ENCODE peak calls at places on chromosomes 6 and 20, in four cellular contexts. Z is HepG2, T is H1, B is K562. H is an unnamed sample.

GRCh38 chr6:129748212-129748900 is 38.4 kb upstream of the ARHGAP18 start:
- DNase-seq in Z (peak), T (no peak), B (peak), H (no peak)

GRCh38 chr6:66896415-66896814 is 1189.4 kb upstream of the EYS start:
- DNase-seq in Z (peak), T (no peak), B (no peak), H (no peak)

GRCh38 chr6:129901910-129902309 is 40.8 kb upstream of the TMEM244 start:
- DNase-seq in Z (no peak), T (no peak), B (peak), H (no peak)

GRCh38 chr20:57283867-57284266 is 17.4 kb upstream of the BMP7 start:
- DNase-seq in Z (no peak), T (no peak), B (no peak), H (no peak)

GRCh38 chr6:111478749-111479148 is 4.3 kb downstream of the REV3L start:
- DNase-seq in Z (peak), T (no peak), B (peak), H (peak)

GRCh38 chr6:17932362-17932852 is 55.0 kb downstream of the KIF13A start:
- DNase-seq in Z (peak), T (no peak), B (peak), H (no peak)

GRCh38 chr6:56767892-56768531 is 125.3 kb upstream of the DST start:
- DNase-seq in Z (no peak), T (no peak), B (no peak), H (peak)

GRCh38 chr6:60643870-60644269 is 1642.2 kb downstream of the KHDRBS2 start:
- DNase-seq in Z (no peak), T (no peak), B (no peak), H (no peak)

GRCh38 chr6:31970604-31971271 is 1.2 kb downstream of the DXO start:
- DNase-seq in Z (no peak), T (no peak), B (no peak), H (no peak)

GRCh38 chr20:32970973-32971300 is 33.3 kb downstream of the SUN5 start:
- DNase-seq in Z (no peak), T (no peak), B (no peak), H (no peak)

GRCh38 chr6:138987643-138988468 is at the start of gene REPS1:
- DNase-seq in Z (peak), T (peak), B (peak), H (peak)

GRCh38 chr20:64106981-64107735 is at the start of gene NPBWR2:
- DNase-seq in Z (no peak), T (no peak), B (peak), H (no peak)

GRCh38 chr6:111676383-111676782 is 70.7 kb upstream of the TRAF3IP2 start:
- DNase-seq in Z (peak), T (no peak), B (no peak), H (no peak)

GRCh38 chr6:107491059-107491609 is 1.2 kb downstream of the SOBP start:
- DNase-seq in Z (peak), T (no peak), B (no peak), H (peak)

GRCh38 chr20:33667245-33668086 is 723 bp downstream of the ACTL10 start:
- DNase-seq in Z (no peak), T (no peak), B (no peak), H (no peak)

GRCh38 chr20:588932-589672 is 21.0 kb downstream of the TCF15 start:
- DNase-seq in Z (no peak), T (no peak), B (no peak), H (no peak)

GRCh38 chr20:51172558-51173428 is 149.9 kb upstream of the KCNG1 start:
- DNase-seq in Z (no peak), T (no peak), B (peak), H (no peak)

GRCh38 chr6:43570876-43571441 is 4.9 kb downstream of the XPO5 start:
- DNase-seq in Z (no peak), T (no peak), B (no peak), H (no peak)
- TF ChIP-seq PHF8 in Z (no peak), T (no peak), B (no peak), H (no peak)

GRCh38 chr20:7967199-7967844 is 27.1 kb upstream of the HAO1 start:
- DNase-seq in Z (no peak), T (no peak), B (no peak), H (no peak)

GRCh38 chr20:7966176-7966575 is 25.9 kb upstream of the HAO1 start:
- DNase-seq in Z (no peak), T (no peak), B (no peak), H (no peak)

GRCh38 chr20:7974785-7975435 is 34.7 kb upstream of the HAO1 start:
- DNase-seq in Z (no peak), T (no peak), B (no peak), H (no peak)

GRCh38 chr20:7976015-7976414 is 35.8 kb upstream of the HAO1 start:
- DNase-seq in Z (no peak), T (no peak), B (no peak), H (no peak)

GRCh38 chr20:7971536-7972285 is 31.5 kb upstream of the HAO1 start:
- DNase-seq in Z (no peak), T (no peak), B (no peak), H (no peak)
- H3K4me3 ChIP-seq in Z (no peak), T (no peak), B (no peak), H (no peak)

DNA sequence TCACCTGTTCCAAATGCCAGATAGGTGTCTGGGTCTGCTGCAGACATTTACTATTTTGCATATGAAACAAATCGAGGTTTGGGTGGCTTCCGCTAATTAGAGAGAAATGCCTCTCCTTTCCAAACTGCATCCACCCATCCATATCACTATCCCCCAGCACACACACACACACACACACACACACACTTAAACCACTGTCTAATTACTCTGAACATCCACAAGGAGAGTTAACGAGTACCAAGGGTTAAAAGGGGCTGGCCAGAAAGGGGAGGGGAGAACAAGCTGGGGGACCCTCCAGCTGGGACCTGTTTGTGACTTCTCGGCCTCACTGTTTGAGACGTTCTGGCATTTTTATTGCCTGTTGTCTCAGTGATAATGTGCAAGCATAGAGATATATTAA is 261.2 kb downstream of the FOXC1 start:
- DNase-seq in Z (no peak), T (no peak), B (no peak), H (no peak)
- TF ChIP-seq PHF8 in Z (no peak), T (no peak), B (no peak), H (no peak)

DNA sequence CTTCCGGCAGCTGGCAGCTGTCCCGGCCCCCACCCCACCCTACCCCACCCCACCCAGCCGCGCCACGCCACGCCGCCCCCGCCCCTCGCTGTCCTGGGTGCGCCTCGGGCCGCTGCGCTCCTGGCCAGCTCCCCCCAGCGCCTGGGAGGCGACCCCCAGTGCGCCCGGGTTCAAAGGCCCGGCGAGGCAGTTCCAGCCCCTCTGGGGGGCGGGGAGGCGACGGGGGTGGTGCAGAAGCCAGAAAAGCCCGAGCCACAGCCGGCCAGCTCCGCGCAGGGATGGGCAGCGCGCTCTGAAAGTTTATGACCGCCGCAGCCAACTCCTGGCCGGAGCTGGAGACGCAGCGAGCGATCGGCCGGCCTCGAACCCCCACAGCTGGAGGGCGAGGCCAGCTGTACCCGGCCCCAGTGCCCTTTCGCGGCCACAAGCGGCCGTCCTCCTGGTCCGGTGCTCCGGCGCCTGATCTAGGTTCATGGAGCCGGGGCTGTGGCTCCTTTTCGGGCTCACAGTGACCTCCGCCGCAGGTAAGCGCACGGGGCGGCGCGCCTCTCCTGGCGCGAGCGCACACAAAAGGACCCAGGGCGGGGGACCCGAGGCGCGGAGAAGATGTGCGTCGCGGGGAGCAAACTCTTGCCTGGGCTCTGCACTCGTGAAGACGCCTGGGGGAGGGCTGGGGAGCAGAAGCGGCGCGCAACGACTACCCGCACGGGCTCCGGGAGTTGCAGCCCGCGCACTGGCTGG is at the start of gene EDN3:
- DNase-seq in Z (no peak), T (peak), B (no peak), H (no peak)
- H3K4me3 ChIP-seq in Z (no peak), T (peak), B (no peak), H (peak)